ENCODE peak calls at places on chromosomes 2 and 18, in four cellular contexts. One of them, this sample, is unnamed.

GRCh38 chr18:8948471-8949149 is 153.9 kb upstream of the NDUFV2 start:
- DNase-seq in GM12878: no peak
- DNase-seq in H1: no peak
- DNase-seq in HCT116: no peak
- DNase-seq in this sample: no peak

GRCh38 chr2:168194784-168195522 is 52.4 kb downstream of the STK39 start:
- DNase-seq in H1: no peak
- DNase-seq in GM12878: peak; percentile 28
- DNase-seq in HCT116: no peak
- DNase-seq in this sample: no peak

GRCh38 chr18:10010611-10011015 is 96.8 kb downstream of the VAPA start:
- DNase-seq in H1: no peak
- DNase-seq in HCT116: no peak
- DNase-seq in GM12878: no peak
- DNase-seq in this sample: peak; percentile 80

GRCh38 chr2:225017713-225018112 is 24.6 kb downstream of the DOCK10 start:
- DNase-seq in HCT116: no peak
- DNase-seq in GM12878: no peak
- DNase-seq in H1: no peak
- DNase-seq in this sample: no peak

GRCh38 chr2:88615822-88616221 is 11.4 kb downstream of the EIF2AK3 start:
- DNase-seq in GM12878: no peak
- DNase-seq in H1: no peak
- DNase-seq in HCT116: no peak
- DNase-seq in this sample: no peak

GRCh38 chr18:63949068-63949737 is at the start of gene HMSD:
- DNase-seq in HCT116: peak; percentile 43
- DNase-seq in GM12878: peak; percentile 57
- DNase-seq in H1: peak; percentile 54
- DNase-seq in this sample: peak; percentile 17

GRCh38 chr2:135617501-135618015 is 86.3 kb downstream of the R3HDM1 start:
- DNase-seq in HCT116: no peak
- DNase-seq in H1: no peak
- DNase-seq in GM12878: no peak
- DNase-seq in this sample: no peak

GRCh38 chr2:9144047-9144446 is 62.6 kb upstream of the ASAP2 start:
- DNase-seq in H1: no peak
- DNase-seq in HCT116: no peak
- DNase-seq in GM12878: no peak
- DNase-seq in this sample: no peak

GRCh38 chr18:38930881-38931753 is 1365.5 kb upstream of the CELF4 start:
- DNase-seq in HCT116: no peak
- DNase-seq in H1: no peak
- DNase-seq in GM12878: no peak
- DNase-seq in this sample: no peak

GRCh38 chr18:63736856-63737255 is 34.1 kb downstream of the SERPINB11 start:
- DNase-seq in HCT116: peak; percentile 23
- DNase-seq in GM12878: no peak
- DNase-seq in H1: no peak
- DNase-seq in this sample: no peak

GRCh38 chr2:44943031-44943692 is 1.7 kb downstream of the SIX3 start:
- DNase-seq in HCT116: no peak
- DNase-seq in GM12878: no peak
- DNase-seq in H1: no peak
- DNase-seq in this sample: no peak

GRCh38 chr2:66537001-66537400 is 102.1 kb downstream of the MEIS1 start:
- DNase-seq in H1: no peak
- DNase-seq in GM12878: no peak
- DNase-seq in HCT116: no peak
- DNase-seq in this sample: no peak

GRCh38 chr2:150212722-150213171 is 274.7 kb downstream of the RND3 start:
- DNase-seq in GM12878: no peak
- DNase-seq in H1: no peak
- DNase-seq in HCT116: no peak
- DNase-seq in this sample: no peak

GRCh38 chr2:150214626-150215025 is 272.8 kb downstream of the RND3 start:
- DNase-seq in H1: no peak
- DNase-seq in GM12878: no peak
- DNase-seq in HCT116: no peak
- DNase-seq in this sample: peak; percentile 59

GRCh38 chr2:150209746-150210145 is 277.7 kb downstream of the RND3 start:
- DNase-seq in H1: no peak
- DNase-seq in GM12878: no peak
- DNase-seq in HCT116: no peak
- DNase-seq in this sample: no peak

GRCh38 chr2:150207979-150208378 is 279.5 kb downstream of the RND3 start:
- DNase-seq in H1: no peak
- DNase-seq in HCT116: no peak
- DNase-seq in GM12878: no peak
- DNase-seq in this sample: peak; percentile 29

GRCh38 chr2:150211164-150211631 is 276.3 kb downstream of the RND3 start:
- DNase-seq in GM12878: no peak
- DNase-seq in H1: no peak
- DNase-seq in HCT116: no peak
- DNase-seq in this sample: no peak
- TF ChIP-seq MAX in GM12878: no peak
- TF ChIP-seq MAX in H1: no peak
- TF ChIP-seq MAX in HCT116: no peak
- TF ChIP-seq MAX in this sample: no peak

DNA sequence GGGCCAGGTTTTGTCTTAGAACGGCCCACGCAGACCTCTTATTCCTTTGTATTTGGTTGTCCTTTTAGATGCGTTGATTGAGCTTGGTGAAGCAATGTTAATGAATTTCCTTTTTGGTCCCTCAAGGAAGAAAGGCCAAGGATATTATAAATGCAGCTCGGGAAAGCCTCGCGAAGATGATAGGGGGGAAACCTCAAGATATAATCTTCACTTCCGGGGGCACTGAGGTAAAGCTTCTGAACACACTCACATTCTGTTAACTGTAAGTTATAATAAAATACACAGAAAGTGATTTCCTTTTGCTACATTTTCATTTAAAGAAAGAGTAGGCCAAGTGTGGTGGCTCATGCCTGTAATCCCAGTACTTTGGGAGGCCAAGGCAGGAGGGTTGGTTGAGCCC is 7.1 kb downstream of the SCLY start:
- DNase-seq in GM12878: no peak
- DNase-seq in HCT116: no peak
- DNase-seq in H1: no peak
- DNase-seq in this sample: no peak
- H3K36me3 ChIP-seq in GM12878: peaks cover 9% of the 10 kb centered on the region
- H3K36me3 ChIP-seq in HCT116: peaks cover 16% of the 10 kb centered on the region
- H3K36me3 ChIP-seq in H1: peaks cover 83% of the 10 kb centered on the region
- H3K36me3 ChIP-seq in this sample: peaks cover 6% of the 10 kb centered on the region

GRCh38 chr2:210647151-210647550 is 90.8 kb downstream of the CPS1 start:
- DNase-seq in HCT116: no peak
- DNase-seq in H1: no peak
- DNase-seq in GM12878: no peak
- DNase-seq in this sample: no peak
- H3K4me3 ChIP-seq in HCT116: no peak overlapping the region
- H3K4me3 ChIP-seq in H1: no peak overlapping the region
- H3K4me3 ChIP-seq in GM12878: no peak overlapping the region
- H3K4me3 ChIP-seq in this sample: no peak overlapping the region

DNA sequence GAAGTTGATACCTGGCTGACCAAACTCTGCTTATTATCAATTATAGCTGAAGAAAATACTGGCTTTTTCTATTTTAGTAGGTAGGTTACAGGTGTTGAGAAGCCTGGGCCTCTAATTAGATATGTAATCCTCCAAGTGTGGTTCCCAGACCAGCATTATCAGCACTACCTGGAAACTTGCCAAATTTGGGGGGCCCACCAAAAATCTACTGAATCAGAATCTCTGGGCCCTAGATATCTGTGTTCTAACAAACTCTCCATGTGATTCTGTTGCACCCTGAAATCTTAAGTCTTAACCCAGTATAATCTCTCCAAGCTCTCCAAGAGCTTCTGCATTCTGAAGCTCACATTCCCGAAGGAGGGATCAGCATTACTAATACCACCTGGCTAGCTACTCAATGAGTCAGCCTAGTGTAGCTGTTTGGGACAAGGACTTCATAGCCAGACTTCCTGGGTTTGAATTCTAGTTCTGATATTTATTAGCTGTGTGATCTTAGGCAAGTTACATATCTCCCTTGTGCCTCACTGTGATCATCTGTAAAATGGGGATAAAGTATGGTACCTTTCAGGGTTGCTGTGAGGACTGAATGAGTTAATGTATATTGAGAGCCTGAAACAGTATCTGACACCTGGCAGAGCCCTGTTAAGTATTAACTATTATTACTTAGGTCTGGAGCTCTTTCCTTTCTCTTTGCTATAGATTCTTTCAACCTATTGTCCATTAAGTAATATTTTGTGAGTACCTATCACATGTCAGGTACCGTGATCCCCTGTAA is 94.1 kb upstream of the CD302 start:
- DNase-seq in H1: no peak
- DNase-seq in HCT116: peak; percentile 44
- DNase-seq in GM12878: no peak
- DNase-seq in this sample: peak; percentile 36
- TF ChIP-seq MAX in H1: no peak
- TF ChIP-seq MAX in HCT116: peak; percentile 17
- TF ChIP-seq MAX in GM12878: no peak
- TF ChIP-seq MAX in this sample: no peak

GRCh38 chr2:85595378-85596232 is at the start of gene RNF181:
- DNase-seq in GM12878: peak; percentile 94
- DNase-seq in H1: peak; percentile 85
- DNase-seq in HCT116: peak; percentile 96
- DNase-seq in this sample: peak; percentile 99

GRCh38 chr2:85594715-85595377 is 699 bp upstream of the RNF181 start:
- DNase-seq in H1: no peak
- DNase-seq in GM12878: no peak
- DNase-seq in HCT116: no peak
- DNase-seq in this sample: no peak

GRCh38 chr2:85598594-85599340 is 3.2 kb downstream of the RNF181 start:
- DNase-seq in HCT116: no peak
- DNase-seq in GM12878: no peak
- DNase-seq in H1: no peak
- DNase-seq in this sample: no peak

GRCh38 chr2:85597241-85597640 is 1.7 kb downstream of the RNF181 start:
- DNase-seq in H1: no peak
- DNase-seq in HCT116: no peak
- DNase-seq in GM12878: no peak
- DNase-seq in this sample: no peak

GRCh38 chr2:85596486-85597143 is 1.1 kb downstream of the RNF181 start:
- DNase-seq in HCT116: no peak
- DNase-seq in H1: no peak
- DNase-seq in GM12878: no peak
- DNase-seq in this sample: no peak
- H3K36me3 ChIP-seq in HCT116: peaks cover 5% of the 10 kb centered on the region
- H3K36me3 ChIP-seq in H1: peaks cover 21% of the 10 kb centered on the region
- H3K36me3 ChIP-seq in GM12878: no peaks in the 10 kb centered on the region
- H3K36me3 ChIP-seq in this sample: no peaks in the 10 kb centered on the region